ENCODE peak calls at places on chromosomes 2 and 18, in six cellular contexts. D is heart right ventricle, I is left lung, X is cardiac fibroblast, K is RWPE1, Z is right lobe of liver. S is an unnamed sample.

GRCh38 chr2:100785621-100786296 is 34.2 kb upstream of the NPAS2 start:
- DNase-seq in K (no peak), X (peak; percentile 15), D (no peak), I (no peak), Z (no peak), S (no peak)

GRCh38 chr2:68569604-68570003 is 73.8 kb upstream of the PROKR1 start:
- DNase-seq in I (no peak), D (no peak), X (peak; percentile 61), K (no peak), Z (no peak), S (no peak)

GRCh38 chr2:201930043-201930442 is 103.6 kb upstream of the FZD7 start:
- DNase-seq in Z (no peak), X (no peak), D (no peak), K (no peak), I (no peak), S (no peak)

GRCh38 chr2:38533180-38533579 is 69.5 kb downstream of the HNRNPLL start:
- DNase-seq in K (no peak), I (peak; percentile 44), X (no peak), D (no peak), Z (no peak), S (no peak)

GRCh38 chr2:197777823-197778407 is 7.2 kb downstream of the BOLL start:
- DNase-seq in D (no peak), Z (no peak), I (no peak), X (peak; percentile 68), K (peak; percentile 16), S (peak; percentile 8)

GRCh38 chr18:68660355-68661183 is 54.3 kb downstream of the TMX3 start:
- DNase-seq in Z (no peak), K (peak; percentile 32), I (no peak), X (peak; percentile 78), D (no peak), S (peak; percentile 22)

GRCh38 chr2:111054791-111055627 is 65.7 kb upstream of the BCL2L11 start:
- DNase-seq in Z (no peak), X (no peak), D (no peak), K (no peak), I (no peak), S (no peak)

GRCh38 chr2:104378853-104379374 is 475.0 kb upstream of the POU3F3 start:
- DNase-seq in D (no peak), K (no peak), Z (no peak), I (no peak), X (no peak), S (no peak)

GRCh38 chr2:180604077-180604476 is 376.3 kb upstream of the UBE2E3 start:
- DNase-seq in K (no peak), X (peak; percentile 45), Z (no peak), D (no peak), I (no peak), S (no peak)
- TF ChIP-seq CTCF in K (no peak), X (peak; percentile 42), Z (peak; percentile 17), D (no peak), I (no peak), S (peak; percentile 0)

GRCh38 chr2:174180837-174181236 is 67.5 kb downstream of the OLA1 start:
- DNase-seq in I (no peak), X (peak; percentile 18), K (no peak), D (no peak), Z (no peak), S (no peak)

GRCh38 chr2:174176898-174177297 is 71.4 kb downstream of the OLA1 start:
- DNase-seq in K (peak; percentile 52), X (peak; percentile 60), D (no peak), I (no peak), Z (no peak), S (no peak)

GRCh38 chr2:174183076-174183475 is 65.3 kb downstream of the OLA1 start:
- DNase-seq in X (no peak), D (no peak), I (no peak), Z (no peak), K (no peak), S (no peak)

GRCh38 chr2:174181368-174181767 is 67.0 kb downstream of the OLA1 start:
- DNase-seq in D (no peak), I (no peak), Z (no peak), K (no peak), X (no peak), S (no peak)

DNA sequence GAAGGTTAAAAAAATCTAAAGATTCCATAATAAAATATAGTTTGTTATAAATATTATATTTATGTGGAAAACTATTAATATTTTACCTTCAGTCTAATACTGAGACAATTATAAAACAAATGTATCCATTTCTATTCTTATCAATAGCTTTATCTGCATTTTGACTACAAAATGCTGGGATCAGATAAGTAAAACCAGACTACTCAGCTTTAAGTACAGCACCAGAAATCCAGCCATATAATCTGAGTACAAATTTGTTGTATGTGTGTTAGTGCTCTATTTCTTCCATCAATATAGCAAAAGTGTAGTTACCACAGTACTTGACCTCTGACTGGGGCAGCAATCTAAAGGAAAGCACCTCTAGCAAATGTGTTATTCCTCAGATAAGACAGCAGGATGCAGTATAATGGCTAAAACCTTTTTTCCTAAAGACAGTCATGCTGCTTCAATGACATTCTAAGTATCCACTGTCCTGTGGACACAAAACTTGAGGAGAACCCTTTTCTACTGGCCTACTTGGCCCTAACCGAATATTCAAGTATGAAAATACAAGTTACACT is 68.1 kb downstream of the OLA1 start:
- DNase-seq in I (no peak), K (no peak), Z (no peak), D (no peak), X (peak; percentile 13), S (no peak)
- TF ChIP-seq CTCF in I (no peak), K (no peak), Z (no peak), D (no peak), X (peak; percentile 17), S (peak; percentile 15)

DNA sequence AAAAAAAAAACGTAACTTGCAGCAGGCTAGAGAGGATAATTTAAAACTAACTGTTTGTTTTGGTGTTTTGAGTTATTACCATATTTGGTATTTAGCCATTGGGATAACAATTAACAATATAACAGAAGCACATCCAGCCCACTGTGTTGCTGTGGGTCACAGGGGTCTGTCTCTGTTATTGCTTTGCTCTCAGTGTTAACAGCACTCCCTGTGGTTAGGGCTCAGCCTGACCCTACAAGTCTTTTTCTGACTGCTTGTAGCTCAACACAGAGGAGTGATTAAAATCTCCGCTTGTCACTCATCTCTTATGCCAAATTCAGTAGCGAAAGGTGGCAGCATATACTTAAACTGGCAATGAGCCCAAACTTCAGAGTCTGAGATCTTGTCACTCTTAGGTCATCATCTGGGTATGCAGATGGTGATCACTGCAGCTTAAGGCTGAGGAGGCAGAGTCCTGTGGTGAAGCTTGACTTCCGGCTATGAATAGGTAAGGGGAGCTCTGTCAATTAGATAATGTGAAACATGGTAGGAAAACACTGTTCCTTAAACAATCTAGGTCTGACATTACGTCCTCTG is 63.4 kb upstream of the CSRNP3 start:
- DNase-seq in I (no peak), X (no peak), K (no peak), D (no peak), Z (no peak), S (no peak)
- TF ChIP-seq CTCF in I (no peak), X (no peak), K (no peak), D (no peak), Z (no peak), S (no peak)

GRCh38 chr2:70489165-70489564 is 64.5 kb downstream of the TGFA start:
- DNase-seq in X (no peak), D (no peak), I (no peak), K (no peak), Z (no peak), S (no peak)
- TF ChIP-seq CTCF in X (no peak), D (no peak), I (no peak), K (no peak), Z (no peak), S (no peak)

S was measured in AG09319.